ENCODE peak calls at places on chromosomes 3 and 15, in seven cellular contexts. V, L, C, U, I, X and A are unnamed samples.

GRCh38 chr3:161413127-161413854 is 42.0 kb upstream of the SPTSSB start:
- DNase-seq in V (no peak), X (no peak), C (no peak), U (no peak), I (no peak), L (no peak), A (no peak)

GRCh38 chr15:66833372-66833771 is 131.3 kb downstream of the SMAD6 start:
- DNase-seq in X (no peak), V (no peak), U (no peak), C (no peak), I (no peak), L (no peak), A (no peak)

GRCh38 chr3:182238141-182238540 is 526.4 kb downstream of the SOX2 start:
- DNase-seq in V (no peak), I (no peak), C (peak; percentile 64), X (no peak), U (no peak), L (no peak), A (no peak)

GRCh38 chr3:42185044-42185443 is 80.9 kb downstream of the CCK start:
- DNase-seq in C (no peak), I (no peak), U (no peak), V (no peak), X (no peak), L (no peak), A (no peak)

GRCh38 chr15:77790481-77790880 is 157.8 kb upstream of the LINGO1 start:
- DNase-seq in X (no peak), I (no peak), V (no peak), L (no peak), C (no peak), U (no peak), A (no peak)

GRCh38 chr3:184395320-184395660 is 15.4 kb downstream of the CHRD start:
- DNase-seq in V (no peak), L (no peak), C (no peak), I (no peak), U (peak; percentile 44), X (no peak), A (no peak)

GRCh38 chr3:138477120-138477519 is 42.7 kb downstream of the ESYT3 start:
- DNase-seq in C (no peak), U (no peak), L (no peak), I (no peak), X (no peak), V (no peak), A (no peak)

GRCh38 chr3:177346878-177347277 is 149.6 kb upstream of the TBL1XR1 start:
- DNase-seq in C (no peak), I (no peak), L (no peak), V (no peak), X (no peak), U (no peak), A (no peak)

GRCh38 chr3:102192575-102192974 is 242.2 kb upstream of the ZPLD1 start:
- DNase-seq in C (no peak), U (no peak), I (no peak), L (no peak), V (no peak), X (no peak), A (no peak)

GRCh38 chr3:55567615-55568014 is 80.5 kb upstream of the WNT5A start:
- DNase-seq in C (no peak), U (no peak), I (no peak), V (no peak), X (no peak), L (no peak), A (no peak)

GRCh38 chr15:52483712-52484111 is 45.0 kb downstream of the MYO5A start:
- DNase-seq in C (no peak), V (no peak), X (no peak), I (no peak), U (no peak), L (no peak), A (no peak)

GRCh38 chr15:70494861-70495571 is 268.3 kb downstream of the UACA start:
- DNase-seq in U (peak; percentile 37), V (peak; percentile 88), L (no peak), C (peak; percentile 85), I (peak; percentile 93), X (peak; percentile 87), A (no peak)

GRCh38 chr3:64131755-64132154 is 93.5 kb downstream of the PRICKLE2 start:
- DNase-seq in I (no peak), L (no peak), C (no peak), X (no peak), V (no peak), U (no peak), A (no peak)

GRCh38 chr3:126287536-126288181 is 69.5 kb downstream of the KLF15 start:
- DNase-seq in C (peak; percentile 57), I (no peak), L (no peak), V (peak; percentile 79), X (no peak), U (no peak), A (no peak)

GRCh38 chr15:71785996-71786395 is 24.4 kb upstream of the NR2E3 start:
- DNase-seq in I (no peak), L (no peak), V (no peak), X (no peak), C (no peak), U (no peak), A (no peak)

GRCh38 chr3:60403866-60404265 is 847.4 kb downstream of the FHIT start:
- DNase-seq in X (no peak), C (no peak), V (no peak), U (no peak), I (no peak), L (no peak), A (no peak)

GRCh38 chr3:81465510-81465909 is 295.9 kb downstream of the GBE1 start:
- DNase-seq in V (no peak), U (no peak), X (no peak), I (no peak), L (no peak), C (no peak), A (no peak)

GRCh38 chr3:173502983-173503568 is 105.5 kb downstream of the NLGN1 start:
- DNase-seq in L (no peak), C (no peak), U (no peak), X (peak; percentile 40), V (no peak), I (no peak), A (no peak)

GRCh38 chr3:150351398-150351797 is 56.7 kb upstream of the TSC22D2 start:
- DNase-seq in I (no peak), V (no peak), L (no peak), X (no peak), U (no peak), C (no peak), A (no peak)

GRCh38 chr15:76932090-76932966 is 779 bp downstream of the RCN2 start:
- DNase-seq in V (peak; percentile 4), I (no peak), L (no peak), C (no peak), U (no peak), X (no peak), A (no peak)

GRCh38 chr15:61228025-61228901 is 839 bp downstream of the RORA start:
- DNase-seq in C (no peak), L (no peak), U (no peak), V (no peak), I (peak; percentile 8), X (no peak), A (no peak)

GRCh38 chr3:179969525-179969924 is 67.2 kb downstream of the PEX5L start:
- DNase-seq in V (peak; percentile 16), U (no peak), L (no peak), X (no peak), C (peak; percentile 0), I (peak; percentile 7), A (no peak)

GRCh38 chr15:60065951-60066350 is 61.8 kb downstream of the FOXB1 start:
- DNase-seq in L (no peak), X (no peak), I (no peak), U (no peak), C (no peak), V (no peak), A (no peak)

GRCh38 chr3:177317247-177317646 is 120.0 kb upstream of the TBL1XR1 start:
- DNase-seq in L (no peak), X (no peak), C (no peak), U (no peak), I (no peak), V (no peak), A (no peak)

GRCh38 chr3:112089956-112090898 is 4.0 kb downstream of the C3orf52 start:
- DNase-seq in V (no peak), I (no peak), C (no peak), U (no peak), X (no peak), L (no peak), A (no peak)

GRCh38 chr3:86563358-86563970 is 427.5 kb downstream of the VGLL3 start:
- DNase-seq in I (peak; percentile 5), L (peak; percentile 19), U (no peak), X (peak; percentile 4), V (no peak), C (peak; percentile 54), A (no peak)

GRCh38 chr15:83837946-83838571 is 184.1 kb downstream of the ADAMTSL3 start:
- DNase-seq in C (peak; percentile 69), X (no peak), U (no peak), V (peak; percentile 74), I (peak; percentile 28), L (no peak), A (peak; percentile 5)